ENCODE peak calls at places on chromosome 16, in five cellular contexts. A is D341Med; T is stimulated activated CD8-positive, alpha-beta memory T cell treated with anti-CD3 and anti-CD28 coated beads, Interleukin-4, amount 100 ng/mL, for 1 hour; J is colonic mucosa; W is HS-5. P is an unnamed sample.
A peak's percentile ranks its signal among the peaks of the same experiment; 100 is the strongest.

GRCh38 chr16:90019543-90020259 is 445 bp upstream of the DBNDD1 start:
- DNase-seq in W (no peak), T (no peak), J (peak; percentile 40), A (peak; percentile 95), P (peak; percentile 30)

GRCh38 chr16:26111900-26112299 is 420.1 kb downstream of the HS3ST4 start:
- DNase-seq in A (no peak), W (no peak), J (no peak), T (no peak), P (no peak)

GRCh38 chr16:89410794-89411309 is 79.5 kb downstream of the ANKRD11 start:
- DNase-seq in W (no peak), A (peak; percentile 54), T (no peak), J (peak; percentile 49), P (peak; percentile 48)

GRCh38 chr16:23965137-23965733 is 129.5 kb downstream of the PRKCB start:
- DNase-seq in J (no peak), A (no peak), W (no peak), T (no peak), P (no peak)

GRCh38 chr16:57383276-57384247 is 11.3 kb downstream of the CX3CL1 start:
- DNase-seq in T (no peak), A (peak; percentile 10), J (peak; percentile 54), W (no peak), P (no peak)

GRCh38 chr16:84484579-84485254 is 19.7 kb downstream of the MEAK7 start:
- DNase-seq in A (peak; percentile 69), W (no peak), J (peak; percentile 70), T (no peak), P (peak; percentile 65)

GRCh38 chr16:66898207-66898606 is 17.9 kb downstream of the PDP2 start:
- DNase-seq in W (no peak), J (no peak), A (no peak), T (no peak), P (no peak)

GRCh38 chr16:55562936-55563335 is 3.5 kb upstream of the CAPNS2 start:
- DNase-seq in A (no peak), T (no peak), J (no peak), W (no peak), P (no peak)

GRCh38 chr16:53502331-53503269 is at the start of gene AKTIP:
- DNase-seq in T (no peak), W (no peak), J (peak; percentile 80), A (peak; percentile 79), P (peak; percentile 71)

GRCh38 chr16:83344014-83344413 is 463.8 kb upstream of the HSBP1 start:
- DNase-seq in J (no peak), T (no peak), A (no peak), W (peak; percentile 72), P (no peak)

GRCh38 chr16:86809458-86809955 is 231.2 kb downstream of the FOXL1 start:
- DNase-seq in T (no peak), W (peak; percentile 36), A (no peak), J (no peak), P (no peak)

GRCh38 chr16:28567292-28567691 is 13.6 kb downstream of the SGF29 start:
- DNase-seq in W (no peak), T (no peak), A (no peak), J (no peak), P (no peak)